ENCODE peak calls at places on chromosomes 12 and 14, in seven cellular contexts. D, F, O, N, A, E and L are unnamed samples.

GRCh38 chr12:81095470-81096232 is 17.8 kb downstream of the ACSS3 start:
- DNase-seq in D (no peak), F (peak; percentile 19), O (no peak), N (no peak), A (no peak), E (no peak), L (no peak)

GRCh38 chr12:59649203-59649602 is 53.4 kb downstream of the SLC16A7 start:
- DNase-seq in D (no peak), F (no peak), O (no peak), N (peak; percentile 14), A (no peak), E (no peak), L (no peak)

GRCh38 chr14:32940066-32940651 is 1.5 kb downstream of the NPAS3 start:
- DNase-seq in D (no peak), F (peak; percentile 9), O (no peak), N (peak; percentile 16), A (no peak), E (no peak), L (no peak)

GRCh38 chr12:92462049-92462448 is 240.7 kb upstream of the PLEKHG7 start:
- DNase-seq in D (no peak), F (no peak), O (no peak), N (no peak), A (peak; percentile 91), E (no peak), L (no peak)

GRCh38 chr12:42039599-42039998 is 105.1 kb downstream of the GXYLT1 start:
- DNase-seq in D (no peak), F (no peak), O (no peak), N (no peak), A (no peak), E (no peak), L (no peak)

GRCh38 chr12:29160230-29160629 is 11.2 kb downstream of the FAR2 start:
- DNase-seq in D (no peak), F (no peak), O (no peak), N (no peak), A (peak; percentile 30), E (no peak), L (no peak)

GRCh38 chr14:92665699-92666110 is 82.7 kb downstream of the LGMN start:
- DNase-seq in D (peak; percentile 34), F (no peak), O (no peak), N (no peak), A (no peak), E (no peak), L (no peak)

GRCh38 chr14:99270491-99271287 is 1.3 kb downstream of the BCL11B start:
- DNase-seq in D (peak; percentile 49), F (no peak), O (peak; percentile 49), N (peak; percentile 9), A (peak; percentile 51), E (no peak), L (no peak)

GRCh38 chr12:43869184-43869583 is 33.3 kb downstream of the TMEM117 start:
- DNase-seq in D (no peak), F (no peak), O (no peak), N (no peak), A (no peak), E (no peak), L (no peak)